ENCODE peak calls at places on chromosomes 7 and 10, in ten cellular contexts. D, U, Y, A, F, S, Z, O, W and P are unnamed samples.

GRCh38 chr7:30933124-30933893 is 21.7 kb downstream of the AQP1 start:
- DNase-seq in S (no peak), F (no peak), A (no peak), Y (no peak), W (peak; percentile 54), Z (peak; percentile 70), U (no peak), D (no peak), O (no peak), P (no peak)

GRCh38 chr7:30851651-30852359 is 59.8 kb upstream of the AQP1 start:
- DNase-seq in F (no peak), U (no peak), W (peak; percentile 13), Z (no peak), Y (peak; percentile 89), O (no peak), S (peak; percentile 74), D (no peak), A (no peak), P (peak; percentile 59)

GRCh38 chr7:93594250-93594649 is 19.7 kb upstream of the CALCR start:
- DNase-seq in S (no peak), F (no peak), Z (no peak), D (no peak), O (no peak), W (no peak), A (no peak), Y (no peak), U (no peak), P (no peak)

GRCh38 chr7:69245646-69246045 is 352.6 kb upstream of the AUTS2 start:
- DNase-seq in U (no peak), O (no peak), Y (no peak), F (no peak), S (no peak), Z (no peak), A (no peak), W (no peak), D (no peak), P (peak; percentile 9)

GRCh38 chr10:130357951-130358350 is 221.8 kb downstream of the GLRX3 start:
- DNase-seq in F (no peak), S (no peak), A (no peak), U (no peak), Y (no peak), Z (no peak), W (no peak), O (no peak), D (no peak), P (no peak)

GRCh38 chr7:158645842-158646241 is 58.2 kb upstream of the PTPRN2 start:
- DNase-seq in Y (no peak), D (no peak), A (no peak), F (no peak), O (no peak), W (no peak), S (no peak), Z (no peak), U (no peak), P (no peak)

GRCh38 chr10:101397140-101397539 is 43.2 kb downstream of the BTRC start:
- DNase-seq in A (peak; percentile 27), D (peak; percentile 6), F (peak; percentile 66), U (no peak), S (peak; percentile 72), Y (no peak), W (peak; percentile 80), Z (no peak), O (peak; percentile 73), P (peak; percentile 69)

GRCh38 chr10:118423800-118424479 is 81.8 kb upstream of the FAM204A start:
- DNase-seq in O (peak; percentile 93), W (peak; percentile 99), Z (no peak), F (peak; percentile 43), D (peak; percentile 98), U (peak; percentile 81), A (peak; percentile 59), S (peak; percentile 97), Y (peak; percentile 77), P (peak; percentile 95)

GRCh38 chr10:57696641-57697040 is 571.1 kb downstream of the IPMK start:
- DNase-seq in A (no peak), Z (no peak), F (no peak), U (no peak), Y (no peak), W (no peak), D (no peak), O (peak; percentile 97), S (peak; percentile 82), P (peak; percentile 89)

GRCh38 chr10:89536013-89536354 is 590 bp upstream of the SLC16A12 start:
- DNase-seq in S (no peak), A (no peak), U (no peak), O (no peak), Z (no peak), D (no peak), Y (no peak), W (no peak), F (no peak), P (no peak)

GRCh38 chr10:89537361-89537760 is 2.0 kb upstream of the SLC16A12 start:
- DNase-seq in Z (no peak), F (no peak), A (no peak), Y (no peak), U (no peak), D (no peak), W (no peak), O (no peak), S (no peak), P (no peak)

GRCh38 chr10:89543841-89544240 is 8.4 kb upstream of the SLC16A12 start:
- DNase-seq in O (no peak), Z (no peak), A (no peak), F (no peak), W (no peak), Y (no peak), U (no peak), S (no peak), D (no peak), P (no peak)

GRCh38 chr10:89535185-89536012 is at the start of gene SLC16A12:
- DNase-seq in D (no peak), O (no peak), U (no peak), S (no peak), A (no peak), F (no peak), Y (no peak), Z (no peak), W (peak; percentile 78), P (peak; percentile 53)

DNA sequence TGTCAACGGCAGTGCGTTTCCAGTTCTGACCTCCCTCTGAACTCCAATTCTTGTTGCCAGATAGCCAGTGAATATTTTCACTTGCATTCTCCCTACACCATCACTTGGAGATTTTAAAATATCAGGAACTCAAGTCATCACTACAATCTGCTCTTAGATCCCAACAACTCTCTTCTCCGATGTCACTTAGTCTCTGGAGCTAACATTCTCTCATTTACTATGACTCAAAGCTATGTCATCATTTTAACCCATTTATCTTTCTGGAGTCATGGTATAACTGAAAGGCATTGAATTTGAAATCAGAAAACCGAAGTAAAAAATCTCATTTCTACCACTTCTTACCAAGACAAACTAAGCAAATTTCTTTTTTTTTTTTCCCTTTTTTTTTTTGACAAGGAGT is 5.2 kb upstream of the SLC16A12 start:
- DNase-seq in U (no peak), F (no peak), O (peak; percentile 65), Y (no peak), W (no peak), D (no peak), A (no peak), S (peak; percentile 62), Z (no peak), P (no peak)
- H3K4me3 ChIP-seq in U (no peak overlapping the region), F (no peak overlapping the region), O (no peak overlapping the region), Y (no peak overlapping the region), W (no peak overlapping the region), D (no peak overlapping the region), A (no peak overlapping the region), S (no peak overlapping the region), Z (no peak overlapping the region), P (no peak overlapping the region)

GRCh38 chr7:70681111-70681846 is 450.7 kb upstream of the GALNT17 start:
- DNase-seq in U (no peak), O (no peak), F (no peak), S (no peak), A (no peak), D (no peak), W (peak; percentile 50), Z (no peak), Y (no peak), P (no peak)

GRCh38 chr7:70679666-70680065 is 452.3 kb upstream of the GALNT17 start:
- DNase-seq in A (no peak), F (no peak), U (no peak), W (no peak), Y (no peak), O (no peak), D (no peak), Z (no peak), S (peak; percentile 40), P (peak; percentile 54)

GRCh38 chr7:70678621-70679251 is 453.2 kb upstream of the GALNT17 start:
- DNase-seq in Y (no peak), D (no peak), A (no peak), S (peak; percentile 75), Z (no peak), W (no peak), F (no peak), O (no peak), U (no peak), P (peak; percentile 66)

GRCh38 chr7:70684173-70684572 is 447.8 kb upstream of the GALNT17 start:
- DNase-seq in S (no peak), F (no peak), U (no peak), Z (no peak), D (no peak), W (no peak), O (no peak), A (no peak), Y (no peak), P (no peak)

DNA sequence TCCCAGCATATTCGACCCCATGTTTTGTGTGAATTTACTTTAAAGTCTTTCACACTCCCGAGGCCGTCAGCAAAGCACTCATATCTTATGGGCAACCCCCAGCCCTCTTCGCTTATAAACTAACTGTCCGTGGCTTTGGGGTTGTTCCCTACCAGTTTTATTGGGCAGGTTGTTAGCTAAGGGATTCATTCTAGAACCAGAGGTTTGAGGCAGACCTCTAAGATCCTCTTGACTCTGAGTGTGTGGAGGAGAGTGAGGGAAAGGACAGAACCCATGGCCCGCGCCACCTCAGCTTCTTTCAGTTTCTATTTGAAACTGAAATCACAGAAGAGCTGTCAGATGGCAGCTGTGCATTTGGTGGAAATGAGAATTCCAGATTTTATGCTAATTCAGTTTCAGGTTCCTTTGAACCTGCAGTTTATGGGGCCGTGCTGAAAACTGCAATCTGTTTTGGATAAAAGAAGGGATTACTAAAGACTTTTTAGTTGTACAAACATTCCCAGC is 450.0 kb upstream of the GALNT17 start:
- DNase-seq in S (no peak), Z (no peak), A (no peak), F (no peak), W (no peak), Y (no peak), O (no peak), U (no peak), D (no peak), P (no peak)
- H3K4me3 ChIP-seq in S (no peak overlapping the region), Z (no peak overlapping the region), A (peak overlapping the region; percentile 20), F (peak overlapping the region; percentile 2), W (peak overlapping the region; percentile 44), Y (no peak overlapping the region), O (no peak overlapping the region), U (no peak overlapping the region), D (no peak overlapping the region), P (no peak overlapping the region)

GRCh38 chr10:110504111-110504735 is 6.5 kb downstream of the DUSP5 start:
- DNase-seq in D (no peak), O (peak; percentile 90), Y (peak; percentile 70), Z (no peak), W (no peak), F (peak; percentile 68), S (peak; percentile 88), A (peak; percentile 47), U (peak; percentile 65), P (peak; percentile 85)
- H3K4me3 ChIP-seq in D (no peak overlapping the region), O (no peak overlapping the region), Y (no peak overlapping the region), Z (no peak overlapping the region), W (no peak overlapping the region), F (peak overlapping the region; percentile 28), S (peak overlapping the region; percentile 83), A (no peak overlapping the region), U (no peak overlapping the region), P (peak overlapping the region; percentile 56)

GRCh38 chr10:124792998-124793352 is 1.3 kb upstream of the EEF1AKMT2 start:
- DNase-seq in F (no peak), W (no peak), D (no peak), Z (no peak), U (no peak), Y (no peak), S (no peak), O (no peak), A (no peak), P (no peak)
- H3K4me3 ChIP-seq in F (peak overlapping the region; percentile 99), W (peak overlapping the region; percentile 98), D (peak overlapping the region; percentile 100), Z (peak overlapping the region; percentile 87), U (no peak overlapping the region), Y (peak overlapping the region; percentile 90), S (no peak overlapping the region), O (no peak overlapping the region), A (no peak overlapping the region), P (no peak overlapping the region)